ENCODE peak calls at places on chromosomes 2 and 18, in eight cellular contexts. One of them, this sample, is unnamed.

GRCh38 chr2:200507179-200507578 is 2.7 kb downstream of the KCTD18 start:
- DNase-seq in glutamatergic neuron: no peak
- DNase-seq in A549: no peak
- DNase-seq in Peyer's patch: no peak
- DNase-seq in cardiac muscle cell: no peak
- DNase-seq in fibroblast of mammary gland: no peak
- DNase-seq in fibroblast of lung: no peak
- DNase-seq in tibial artery: no peak
- DNase-seq in this sample: no peak

GRCh38 chr2:20480913-20481312 is 34.0 kb downstream of the RHOB start:
- DNase-seq in glutamatergic neuron: no peak
- DNase-seq in A549: no peak
- DNase-seq in Peyer's patch: no peak
- DNase-seq in cardiac muscle cell: no peak
- DNase-seq in fibroblast of mammary gland: no peak
- DNase-seq in fibroblast of lung: no peak
- DNase-seq in tibial artery: no peak
- DNase-seq in this sample: no peak

GRCh38 chr2:43158259-43158880 is 68.0 kb downstream of the ZFP36L2 start:
- DNase-seq in glutamatergic neuron: no peak
- DNase-seq in A549: peak; percentile 88
- DNase-seq in Peyer's patch: peak; percentile 72
- DNase-seq in cardiac muscle cell: peak; percentile 86
- DNase-seq in fibroblast of mammary gland: peak; percentile 89
- DNase-seq in fibroblast of lung: peak; percentile 78
- DNase-seq in tibial artery: peak; percentile 95
- DNase-seq in this sample: peak; percentile 79

GRCh38 chr2:124810132-124810531 is 785.0 kb downstream of the CNTNAP5 start:
- DNase-seq in glutamatergic neuron: no peak
- DNase-seq in A549: peak; percentile 37
- DNase-seq in Peyer's patch: no peak
- DNase-seq in cardiac muscle cell: peak; percentile 23
- DNase-seq in fibroblast of mammary gland: no peak
- DNase-seq in fibroblast of lung: no peak
- DNase-seq in tibial artery: no peak
- DNase-seq in this sample: no peak

GRCh38 chr18:26185267-26185666 is 41.0 kb upstream of the TAF4B start:
- DNase-seq in glutamatergic neuron: no peak
- DNase-seq in A549: peak; percentile 55
- DNase-seq in Peyer's patch: no peak
- DNase-seq in cardiac muscle cell: peak; percentile 1
- DNase-seq in fibroblast of mammary gland: no peak
- DNase-seq in fibroblast of lung: no peak
- DNase-seq in tibial artery: no peak
- DNase-seq in this sample: no peak

GRCh38 chr2:109031481-109032228 is 42.6 kb upstream of the EDAR start:
- DNase-seq in glutamatergic neuron: peak; percentile 58
- DNase-seq in A549: no peak
- DNase-seq in Peyer's patch: peak; percentile 59
- DNase-seq in cardiac muscle cell: peak; percentile 84
- DNase-seq in fibroblast of mammary gland: peak; percentile 5
- DNase-seq in fibroblast of lung: peak; percentile 45
- DNase-seq in tibial artery: no peak
- DNase-seq in this sample: no peak

GRCh38 chr2:102514061-102514785 is 41.2 kb downstream of the SLC9A4 start:
- DNase-seq in glutamatergic neuron: no peak
- DNase-seq in A549: peak; percentile 69
- DNase-seq in Peyer's patch: no peak
- DNase-seq in cardiac muscle cell: peak; percentile 94
- DNase-seq in fibroblast of mammary gland: peak; percentile 87
- DNase-seq in fibroblast of lung: peak; percentile 93
- DNase-seq in tibial artery: no peak
- DNase-seq in this sample: peak; percentile 81

GRCh38 chr2:96683307-96683706 is 40.7 kb downstream of the FER1L5 start:
- DNase-seq in glutamatergic neuron: no peak
- DNase-seq in A549: no peak
- DNase-seq in Peyer's patch: no peak
- DNase-seq in cardiac muscle cell: no peak
- DNase-seq in fibroblast of mammary gland: no peak
- DNase-seq in fibroblast of lung: no peak
- DNase-seq in tibial artery: no peak
- DNase-seq in this sample: no peak

GRCh38 chr18:76463872-76464271 is 31.2 kb downstream of the ZNF516 start:
- DNase-seq in glutamatergic neuron: no peak
- DNase-seq in A549: no peak
- DNase-seq in Peyer's patch: no peak
- DNase-seq in cardiac muscle cell: no peak
- DNase-seq in fibroblast of mammary gland: no peak
- DNase-seq in fibroblast of lung: no peak
- DNase-seq in tibial artery: no peak
- DNase-seq in this sample: no peak

GRCh38 chr2:190216829-190217228 is 102.8 kb downstream of the HIBCH start:
- DNase-seq in glutamatergic neuron: peak; percentile 21
- DNase-seq in A549: peak; percentile 10
- DNase-seq in Peyer's patch: no peak
- DNase-seq in cardiac muscle cell: peak; percentile 3
- DNase-seq in fibroblast of mammary gland: no peak
- DNase-seq in fibroblast of lung: no peak
- DNase-seq in tibial artery: no peak
- DNase-seq in this sample: no peak

GRCh38 chr2:188979119-188979729 is 5.1 kb downstream of the COL3A1 start:
- DNase-seq in glutamatergic neuron: no peak
- DNase-seq in A549: no peak
- DNase-seq in Peyer's patch: no peak
- DNase-seq in cardiac muscle cell: peak; percentile 67
- DNase-seq in fibroblast of mammary gland: peak; percentile 63
- DNase-seq in fibroblast of lung: peak; percentile 47
- DNase-seq in tibial artery: no peak
- DNase-seq in this sample: no peak

GRCh38 chr2:188975497-188976102 is 1.4 kb downstream of the COL3A1 start:
- DNase-seq in glutamatergic neuron: no peak
- DNase-seq in A549: no peak
- DNase-seq in Peyer's patch: no peak
- DNase-seq in cardiac muscle cell: peak; percentile 98
- DNase-seq in fibroblast of mammary gland: peak; percentile 97
- DNase-seq in fibroblast of lung: peak; percentile 88
- DNase-seq in tibial artery: peak; percentile 74
- DNase-seq in this sample: peak; percentile 90

GRCh38 chr2:188978291-188979081 is 4.3 kb downstream of the COL3A1 start:
- DNase-seq in glutamatergic neuron: no peak
- DNase-seq in A549: peak; percentile 67
- DNase-seq in Peyer's patch: no peak
- DNase-seq in cardiac muscle cell: peak; percentile 89
- DNase-seq in fibroblast of mammary gland: peak; percentile 81
- DNase-seq in fibroblast of lung: peak; percentile 96
- DNase-seq in tibial artery: no peak
- DNase-seq in this sample: peak; percentile 76

GRCh38 chr2:188974184-188974583 is at the start of gene COL3A1:
- DNase-seq in glutamatergic neuron: no peak
- DNase-seq in A549: no peak
- DNase-seq in Peyer's patch: no peak
- DNase-seq in cardiac muscle cell: peak; percentile 95
- DNase-seq in fibroblast of mammary gland: peak; percentile 88
- DNase-seq in fibroblast of lung: peak; percentile 78
- DNase-seq in tibial artery: peak; percentile 68
- DNase-seq in this sample: peak; percentile 52

DNA sequence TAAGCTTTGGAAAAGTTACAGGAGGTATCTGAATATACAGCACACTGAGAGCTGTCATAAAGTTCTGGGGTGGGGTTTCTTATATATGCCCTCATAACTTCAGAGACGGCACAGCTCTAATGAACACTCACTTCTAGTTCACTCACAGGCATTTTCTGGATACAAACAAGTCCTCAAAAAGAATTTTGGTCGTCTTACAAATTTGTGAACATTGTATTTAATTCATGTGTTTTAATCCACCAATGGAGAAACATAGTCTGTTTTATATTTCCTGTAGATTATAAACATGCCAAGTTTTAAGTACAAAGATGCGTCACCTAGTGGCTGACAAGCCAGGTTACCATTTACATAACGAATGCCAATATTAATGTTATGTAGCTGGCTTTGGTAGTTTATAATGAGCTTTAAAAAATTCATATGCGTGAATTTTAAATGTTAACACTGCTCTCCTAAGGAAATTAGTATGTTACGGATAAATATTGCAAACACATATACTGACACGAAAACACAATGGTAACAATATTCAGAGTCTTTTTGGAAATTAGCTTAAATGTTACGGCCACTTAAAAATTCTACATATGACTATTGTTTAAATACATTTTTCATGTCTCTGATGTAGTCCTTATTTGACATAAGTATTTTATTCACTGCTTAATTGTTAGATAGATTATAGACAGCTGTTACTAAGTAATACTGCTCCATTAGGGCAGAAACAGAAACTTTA is 2.5 kb downstream of the COL3A1 start:
- DNase-seq in glutamatergic neuron: no peak
- DNase-seq in A549: no peak
- DNase-seq in Peyer's patch: no peak
- DNase-seq in cardiac muscle cell: peak; percentile 80
- DNase-seq in fibroblast of mammary gland: peak; percentile 84
- DNase-seq in fibroblast of lung: peak; percentile 54
- DNase-seq in tibial artery: no peak
- DNase-seq in this sample: peak; percentile 70
- TF ChIP-seq CTCF in glutamatergic neuron: peak; percentile 11
- TF ChIP-seq CTCF in A549: no peak
- TF ChIP-seq CTCF in Peyer's patch: peak; percentile 59
- TF ChIP-seq CTCF in cardiac muscle cell: peak; percentile 60
- TF ChIP-seq CTCF in fibroblast of mammary gland: peak; percentile 53
- TF ChIP-seq CTCF in fibroblast of lung: peak; percentile 43
- TF ChIP-seq CTCF in tibial artery: peak; percentile 49
- TF ChIP-seq CTCF in this sample: peak; percentile 86

GRCh38 chr18:12246849-12247808 is 7.0 kb upstream of the CIDEA start:
- DNase-seq in glutamatergic neuron: peak; percentile 68
- DNase-seq in A549: peak; percentile 50
- DNase-seq in Peyer's patch: no peak
- DNase-seq in cardiac muscle cell: peak; percentile 48
- DNase-seq in fibroblast of mammary gland: no peak
- DNase-seq in fibroblast of lung: no peak
- DNase-seq in tibial artery: no peak
- DNase-seq in this sample: no peak
- TF ChIP-seq CTCF in glutamatergic neuron: no peak
- TF ChIP-seq CTCF in A549: peak; percentile 32
- TF ChIP-seq CTCF in Peyer's patch: no peak
- TF ChIP-seq CTCF in cardiac muscle cell: peak; percentile 60
- TF ChIP-seq CTCF in fibroblast of mammary gland: peak; percentile 19
- TF ChIP-seq CTCF in fibroblast of lung: no peak
- TF ChIP-seq CTCF in tibial artery: no peak
- TF ChIP-seq CTCF in this sample: peak; percentile 55

GRCh38 chr2:208036357-208036756 is 11.0 kb upstream of the PLEKHM3 start:
- DNase-seq in glutamatergic neuron: no peak
- DNase-seq in A549: no peak
- DNase-seq in Peyer's patch: no peak
- DNase-seq in cardiac muscle cell: peak; percentile 38
- DNase-seq in fibroblast of mammary gland: no peak
- DNase-seq in fibroblast of lung: no peak
- DNase-seq in tibial artery: no peak
- DNase-seq in this sample: no peak
- TF ChIP-seq CTCF in glutamatergic neuron: no peak
- TF ChIP-seq CTCF in A549: no peak
- TF ChIP-seq CTCF in Peyer's patch: no peak
- TF ChIP-seq CTCF in cardiac muscle cell: no peak
- TF ChIP-seq CTCF in fibroblast of mammary gland: no peak
- TF ChIP-seq CTCF in fibroblast of lung: no peak
- TF ChIP-seq CTCF in tibial artery: no peak
- TF ChIP-seq CTCF in this sample: no peak

GRCh38 chr2:231455890-231456289 is 8.4 kb downstream of the NCL start:
- DNase-seq in glutamatergic neuron: no peak
- DNase-seq in A549: no peak
- DNase-seq in Peyer's patch: no peak
- DNase-seq in cardiac muscle cell: no peak
- DNase-seq in fibroblast of mammary gland: no peak
- DNase-seq in fibroblast of lung: no peak
- DNase-seq in tibial artery: no peak
- DNase-seq in this sample: no peak

GRCh38 chr2:231457101-231457500 is 7.2 kb downstream of the NCL start:
- DNase-seq in glutamatergic neuron: no peak
- DNase-seq in A549: no peak
- DNase-seq in Peyer's patch: no peak
- DNase-seq in cardiac muscle cell: peak; percentile 28
- DNase-seq in fibroblast of mammary gland: peak; percentile 63
- DNase-seq in fibroblast of lung: no peak
- DNase-seq in tibial artery: no peak
- DNase-seq in this sample: no peak

GRCh38 chr2:231456295-231457004 is 7.8 kb downstream of the NCL start:
- DNase-seq in glutamatergic neuron: no peak
- DNase-seq in A549: no peak
- DNase-seq in Peyer's patch: no peak
- DNase-seq in cardiac muscle cell: no peak
- DNase-seq in fibroblast of mammary gland: no peak
- DNase-seq in fibroblast of lung: no peak
- DNase-seq in tibial artery: no peak
- DNase-seq in this sample: no peak

GRCh38 chr2:231460073-231460861 is 4.0 kb downstream of the NCL start:
- DNase-seq in glutamatergic neuron: no peak
- DNase-seq in A549: no peak
- DNase-seq in Peyer's patch: no peak
- DNase-seq in cardiac muscle cell: no peak
- DNase-seq in fibroblast of mammary gland: no peak
- DNase-seq in fibroblast of lung: no peak
- DNase-seq in tibial artery: no peak
- DNase-seq in this sample: no peak

GRCh38 chr2:231458368-231458767 is 5.9 kb downstream of the NCL start:
- DNase-seq in glutamatergic neuron: no peak
- DNase-seq in A549: no peak
- DNase-seq in Peyer's patch: no peak
- DNase-seq in cardiac muscle cell: no peak
- DNase-seq in fibroblast of mammary gland: no peak
- DNase-seq in fibroblast of lung: no peak
- DNase-seq in tibial artery: no peak
- DNase-seq in this sample: no peak
- TF ChIP-seq CTCF in glutamatergic neuron: no peak
- TF ChIP-seq CTCF in A549: no peak
- TF ChIP-seq CTCF in Peyer's patch: no peak
- TF ChIP-seq CTCF in cardiac muscle cell: no peak
- TF ChIP-seq CTCF in fibroblast of mammary gland: no peak
- TF ChIP-seq CTCF in fibroblast of lung: no peak
- TF ChIP-seq CTCF in tibial artery: no peak
- TF ChIP-seq CTCF in this sample: no peak

DNA sequence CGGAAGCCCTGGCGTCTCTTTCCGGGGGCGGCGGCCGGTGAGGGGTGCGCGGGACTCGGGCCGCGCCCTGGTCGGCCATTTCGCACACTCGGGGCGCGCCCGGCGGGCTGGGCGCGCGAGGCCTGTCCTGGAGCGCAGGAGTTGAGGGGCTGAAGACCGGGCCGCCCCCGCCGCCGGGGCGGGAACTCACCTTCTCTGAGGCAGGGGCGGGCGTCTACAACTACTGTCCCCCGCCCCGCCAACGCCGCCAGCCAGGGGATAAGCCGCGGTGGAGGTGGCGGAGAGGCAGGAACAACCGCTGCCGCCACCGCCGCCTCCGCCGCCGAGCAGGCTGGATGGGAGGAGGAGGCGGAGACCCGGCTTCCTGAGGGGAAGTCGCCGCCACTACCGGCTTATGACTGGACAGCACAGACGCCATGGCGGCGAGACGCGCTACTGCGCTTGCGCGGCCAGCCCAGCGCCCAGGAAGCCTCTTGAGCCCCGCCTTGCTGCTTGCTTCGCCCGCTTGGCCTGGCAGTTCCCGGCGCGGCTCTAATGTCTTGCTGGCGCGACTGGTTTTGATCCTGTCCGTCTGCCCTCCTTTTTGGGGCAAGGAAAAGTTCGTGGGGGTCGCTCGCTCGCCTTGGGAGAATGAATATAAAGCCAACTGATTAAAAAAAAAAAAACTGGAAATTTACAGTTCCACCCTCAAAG is at the start of gene KRCC1:
- DNase-seq in glutamatergic neuron: peak; percentile 97
- DNase-seq in A549: peak; percentile 98
- DNase-seq in Peyer's patch: peak; percentile 91
- DNase-seq in cardiac muscle cell: peak; percentile 98
- DNase-seq in fibroblast of mammary gland: peak; percentile 96
- DNase-seq in fibroblast of lung: peak; percentile 95
- DNase-seq in tibial artery: peak; percentile 98
- DNase-seq in this sample: peak; percentile 94
- TF ChIP-seq CTCF in glutamatergic neuron: no peak
- TF ChIP-seq CTCF in A549: no peak
- TF ChIP-seq CTCF in Peyer's patch: peak; percentile 33
- TF ChIP-seq CTCF in cardiac muscle cell: no peak
- TF ChIP-seq CTCF in fibroblast of mammary gland: no peak
- TF ChIP-seq CTCF in fibroblast of lung: no peak
- TF ChIP-seq CTCF in tibial artery: peak; percentile 12
- TF ChIP-seq CTCF in this sample: no peak

This sample was measured in HFFc6.